ENCODE peak calls at places on chromosomes 7 and 10, in six cellular contexts. S is SK-N-SH, B is K562, G is HL-60, V is H1, Q is HepG2. U is an unnamed sample.

GRCh38 chr10:131843881-131844284 is 56.9 kb upstream of the PPP2R2D start:
- DNase-seq in S (no peak), B (no peak), G (no peak), V (no peak), Q (no peak), U (no peak)

GRCh38 chr7:80558116-80558515 is 46.3 kb upstream of the GNAT3 start:
- DNase-seq in S (no peak), B (no peak), G (no peak), V (no peak), Q (no peak), U (no peak)

GRCh38 chr10:73850863-73851461 is 23.4 kb downstream of the CAMK2G start:
- DNase-seq in S (peak), B (no peak), G (no peak), V (no peak), Q (no peak), U (no peak)

GRCh38 chr7:46007194-46007593 is 86.1 kb upstream of the IGFBP3 start:
- DNase-seq in S (no peak), B (no peak), G (no peak), V (no peak), Q (no peak), U (no peak)

GRCh38 chr10:33463011-33463410 is 128.5 kb upstream of the NRP1 start:
- DNase-seq in S (no peak), B (no peak), G (no peak), V (no peak), Q (no peak), U (no peak)

GRCh38 chr10:101485681-101486554 is 102.1 kb downstream of the POLL start:
- DNase-seq in S (peak), B (no peak), G (no peak), V (no peak), Q (no peak), U (no peak)

GRCh38 chr7:42502022-42502421 is 265.0 kb upstream of the GLI3 start:
- DNase-seq in S (no peak), B (no peak), G (no peak), V (no peak), Q (no peak), U (no peak)

GRCh38 chr7:20238754-20239324 is 21.7 kb upstream of the MACC1 start:
- DNase-seq in S (no peak), B (peak), G (peak), V (no peak), Q (no peak), U (peak)

GRCh38 chr10:72563327-72563932 is 62.4 kb downstream of the MICU1 start:
- DNase-seq in S (no peak), B (no peak), G (no peak), V (no peak), Q (no peak), U (peak)

GRCh38 chr10:124892905-124893304 is 49.0 kb upstream of the ZRANB1 start:
- DNase-seq in S (no peak), B (no peak), G (no peak), V (no peak), Q (no peak), U (no peak)

GRCh38 chr7:158655931-158656441 is 48.6 kb downstream of the NCAPG2 start:
- DNase-seq in S (no peak), B (no peak), G (no peak), V (no peak), Q (no peak), U (peak)
- TF ChIP-seq GABPA in S (no peak), B (no peak), G (no peak), V (no peak), Q (no peak), U (no peak)

GRCh38 chr10:105540381-105540780 is 899.3 kb downstream of the SORCS3 start:
- DNase-seq in S (no peak), B (no peak), G (no peak), V (no peak), Q (no peak), U (no peak)

GRCh38 chr10:105549731-105550130 is 908.6 kb downstream of the SORCS3 start:
- DNase-seq in S (no peak), B (no peak), G (no peak), V (no peak), Q (no peak), U (no peak)

GRCh38 chr10:105542401-105542800 is 901.3 kb downstream of the SORCS3 start:
- DNase-seq in S (no peak), B (no peak), G (no peak), V (no peak), Q (no peak), U (no peak)

GRCh38 chr10:105545101-105545500 is 904.0 kb downstream of the SORCS3 start:
- DNase-seq in S (no peak), B (no peak), G (no peak), V (no peak), Q (no peak), U (no peak)
- TF ChIP-seq GABPA in S (no peak), B (no peak), G (no peak), V (no peak), Q (no peak), U (no peak)

GRCh38 chr7:37141742-37142141 is 306.9 kb downstream of the ELMO1 start:
- DNase-seq in S (no peak), B (no peak), G (no peak), V (no peak), Q (no peak), U (no peak)
- TF ChIP-seq GABPA in S (no peak), B (no peak), G (no peak), V (no peak), Q (no peak), U (no peak)

DNA sequence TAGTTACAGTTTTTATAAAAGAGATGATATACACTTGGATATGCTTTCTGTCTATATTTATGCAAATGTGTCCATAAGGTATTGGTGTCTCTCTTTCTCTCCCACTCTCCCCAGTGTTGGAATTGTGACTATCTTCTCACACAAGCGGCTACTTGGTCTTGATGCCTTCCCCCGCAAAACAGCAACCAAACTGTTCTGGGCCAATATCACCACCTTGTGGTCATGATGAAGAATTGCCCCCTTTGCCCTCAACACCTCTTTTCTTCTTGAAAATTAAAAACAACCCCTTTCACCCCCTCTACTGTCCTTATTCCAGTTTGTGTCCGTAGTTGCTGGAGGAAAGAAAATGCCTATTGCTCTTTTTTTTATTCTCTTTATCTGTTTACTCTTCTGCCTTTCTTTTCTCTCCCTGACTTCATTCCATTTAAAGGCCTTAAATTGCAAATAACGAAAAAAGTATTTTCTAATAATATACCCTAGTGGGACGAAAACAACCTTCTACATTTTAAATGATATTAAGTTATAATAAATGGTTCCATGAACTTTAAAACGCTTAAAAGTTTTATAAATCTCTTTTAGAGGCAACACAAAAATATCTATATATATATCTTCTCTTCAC is 65.0 kb downstream of the IKZF1 start:
- DNase-seq in S (peak), B (peak), G (peak), V (no peak), Q (peak), U (peak)
- TF ChIP-seq GABPA in S (no peak), B (no peak), G (no peak), V (no peak), Q (no peak), U (no peak)

GRCh38 chr10:118957966-118958365 is 71.5 kb upstream of the NANOS1 start:
- DNase-seq in S (no peak), B (no peak), G (no peak), V (no peak), Q (no peak), U (no peak)
- TF ChIP-seq GABPA in S (no peak), B (no peak), G (no peak), V (no peak), Q (no peak), U (no peak)

DNA sequence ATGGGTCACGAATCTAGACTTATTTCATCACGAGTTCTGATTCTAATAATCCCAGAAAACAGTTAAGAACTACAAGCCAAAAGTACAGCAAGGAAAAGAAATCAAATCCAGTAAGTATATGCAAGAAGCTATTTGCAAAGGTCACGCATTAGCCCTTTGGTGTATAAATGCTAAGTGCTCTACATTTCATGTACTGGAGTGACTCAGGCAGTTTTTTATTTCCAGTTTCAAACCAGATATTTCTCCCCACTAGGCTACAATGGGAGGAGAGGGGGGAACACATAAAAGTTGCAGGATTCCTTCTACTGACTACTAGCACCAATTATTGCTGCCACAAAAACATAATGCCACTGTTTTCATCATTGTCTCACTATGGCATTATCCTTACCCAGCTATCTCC is 148.0 kb downstream of the NRCAM start:
- DNase-seq in S (no peak), B (no peak), G (no peak), V (no peak), Q (no peak), U (no peak)
- TF ChIP-seq GABPA in S (no peak), B (no peak), G (no peak), V (no peak), Q (no peak), U (no peak)

GRCh38 chr7:156947120-156947843 is 2.2 kb upstream of the NOM1 start:
- DNase-seq in S (no peak), B (peak), G (no peak), V (no peak), Q (peak), U (no peak)
- TF ChIP-seq GABPA in S (no peak), B (no peak), G (no peak), V (no peak), Q (no peak), U (no peak)

DNA sequence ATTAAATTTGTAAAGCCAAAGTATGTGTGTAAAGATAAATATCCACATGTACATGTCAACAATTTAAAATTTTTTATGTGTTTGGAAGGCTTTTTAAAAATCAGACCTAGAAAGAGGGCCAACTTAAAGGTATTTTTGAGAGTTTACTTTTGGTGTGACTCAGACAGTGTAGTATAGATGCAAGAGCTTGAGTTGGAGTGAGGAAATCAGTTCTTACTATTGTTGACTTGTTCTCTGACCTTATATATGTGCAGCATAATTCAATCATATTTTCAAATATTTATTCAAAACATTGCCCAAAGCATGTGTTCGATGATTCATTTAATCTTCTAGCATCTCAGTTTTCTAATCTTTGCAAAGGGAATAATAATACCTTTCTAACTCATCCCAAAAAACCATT is 243.7 kb upstream of the PRKCQ start:
- DNase-seq in S (no peak), B (no peak), G (no peak), V (no peak), Q (no peak), U (no peak)
- TF ChIP-seq GABPA in S (no peak), B (no peak), G (no peak), V (no peak), Q (no peak), U (no peak)

DNA sequence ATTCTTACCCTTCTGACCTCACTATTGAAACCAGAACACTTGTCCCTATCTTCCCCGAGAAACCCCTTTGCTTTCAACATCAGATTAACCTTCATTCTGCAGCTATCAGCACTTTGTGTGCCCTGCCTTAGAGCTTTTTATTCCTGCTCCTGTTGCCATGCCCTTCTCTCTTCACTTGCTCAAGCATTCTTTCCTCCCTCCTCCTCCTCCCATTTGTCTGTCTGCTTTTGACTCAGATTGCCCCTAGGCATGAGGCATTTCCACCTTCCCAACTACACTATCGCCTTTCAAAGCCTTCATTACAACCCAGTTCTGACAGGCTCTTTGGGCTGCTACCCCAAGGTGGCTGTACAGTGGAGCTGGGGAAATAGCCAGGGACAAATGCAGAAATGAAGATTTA is 143.3 kb downstream of the SLC25A13 start:
- DNase-seq in S (no peak), B (no peak), G (no peak), V (no peak), Q (no peak), U (no peak)
- TF ChIP-seq GABPA in S (no peak), B (no peak), G (no peak), V (no peak), Q (no peak), U (no peak)

U was measured in GM12878.